ENCODE peak calls at places on chromosome 10, in six cellular contexts. H, X, P, U, E and W are unnamed samples.

GRCh38 chr10:122419890-122420623 is 34.4 kb upstream of the ARMS2 start:
- DNase-seq in P (no peak), X (peak), H (no peak), E (no peak), U (peak), W (no peak)

GRCh38 chr10:13056461-13057077 is 43.4 kb upstream of the OPTN start:
- DNase-seq in X (peak), E (peak), U (no peak), P (no peak), H (peak), W (peak)

GRCh38 chr10:28305551-28305950 is 2.7 kb upstream of the MPP7 start:
- DNase-seq in E (no peak), P (no peak), U (no peak), H (no peak), X (no peak), W (no peak)

GRCh38 chr10:77710759-77711682 is 73.4 kb upstream of the KCNMA1 start:
- DNase-seq in P (peak), X (peak), U (no peak), H (peak), E (peak), W (peak)

GRCh38 chr10:121926669-121927360 is 1.0 kb downstream of the ATE1 start:
- DNase-seq in E (peak), P (no peak), U (no peak), X (peak), H (no peak), W (no peak)

GRCh38 chr10:113450906-113451305 is 101.9 kb upstream of the HABP2 start:
- DNase-seq in U (no peak), X (no peak), H (no peak), E (no peak), P (no peak), W (no peak)

GRCh38 chr10:60905580-60905979 is 38.4 kb downstream of the RHOBTB1 start:
- DNase-seq in X (peak), U (no peak), H (no peak), P (no peak), E (no peak), W (no peak)

GRCh38 chr10:69202332-69202731 is 17.8 kb upstream of the HKDC1 start:
- DNase-seq in P (no peak), U (no peak), H (no peak), X (peak), E (no peak), W (no peak)

GRCh38 chr10:86003201-86003621 is 363.4 kb downstream of the GRID1 start:
- DNase-seq in U (no peak), H (no peak), E (no peak), P (no peak), X (no peak), W (no peak)

GRCh38 chr10:70751991-70752390 is 33.2 kb downstream of the TBATA start:
- DNase-seq in E (no peak), X (no peak), P (no peak), H (no peak), U (no peak), W (no peak)

GRCh38 chr10:11154809-11155208 is 137.1 kb downstream of the CELF2 start:
- DNase-seq in U (no peak), P (no peak), E (no peak), H (no peak), X (no peak), W (peak)

GRCh38 chr10:5811387-5811821 is 1.8 kb downstream of the GDI2 start:
- DNase-seq in P (no peak), E (peak), U (no peak), H (no peak), X (peak), W (peak)

GRCh38 chr10:84156009-84156408 is 16.7 kb downstream of the GHITM start:
- DNase-seq in E (no peak), X (no peak), H (no peak), P (no peak), U (no peak), W (no peak)

GRCh38 chr10:123149568-123150228 is 1.8 kb downstream of the HMX2 start:
- DNase-seq in P (no peak), H (no peak), E (no peak), U (no peak), X (peak), W (peak)

GRCh38 chr10:43230101-43230908 is 36.6 kb downstream of the RASGEF1A start:
- DNase-seq in U (no peak), E (no peak), P (no peak), X (no peak), H (peak), W (peak)

GRCh38 chr10:69965919-69966662 is 86.6 kb upstream of the MACROH2A2 start:
- DNase-seq in U (no peak), P (peak), E (no peak), X (peak), H (no peak), W (no peak)

GRCh38 chr10:58477122-58477521 is 35.5 kb upstream of the BICC1 start:
- DNase-seq in E (peak), H (no peak), X (peak), U (no peak), P (no peak), W (peak)

GRCh38 chr10:44947356-44948152 is 12.0 kb upstream of the RASSF4 start:
- DNase-seq in U (no peak), E (no peak), P (no peak), X (no peak), H (no peak), W (no peak)

GRCh38 chr10:118721005-118721876 is 33.5 kb downstream of the CACUL1 start:
- DNase-seq in H (peak), P (peak), E (peak), U (no peak), X (peak), W (peak)

GRCh38 chr10:1409359-1409750 is 328.0 kb downstream of the ADARB2 start:
- DNase-seq in E (no peak), H (no peak), X (no peak), U (no peak), P (peak), W (no peak)

GRCh38 chr10:88291289-88292184 is 291.6 kb downstream of the RNLS start:
- DNase-seq in X (no peak), P (no peak), H (no peak), E (no peak), U (no peak), W (peak)

GRCh38 chr10:114703377-114704125 is 45.5 kb upstream of the ABLIM1 start:
- DNase-seq in H (peak), E (peak), X (peak), U (no peak), P (no peak), W (peak)

GRCh38 chr10:80356563-80356999 is at the start of the genes DYDC1 and DYDC2:
- DNase-seq in P (peak), U (no peak), H (peak), X (peak), E (peak), W (peak)

GRCh38 chr10:100654835-100655759 is 90.3 kb upstream of the PAX2 start:
- DNase-seq in X (peak), E (peak), H (peak), U (no peak), P (no peak), W (peak)

GRCh38 chr10:23869548-23869947 is 339.4 kb upstream of the KIAA1217 start:
- DNase-seq in H (no peak), E (no peak), U (no peak), P (no peak), X (no peak), W (no peak)

GRCh38 chr10:63919576-63920279 is 398.5 kb downstream of the REEP3 start:
- DNase-seq in E (no peak), X (peak), U (no peak), H (no peak), P (no peak), W (no peak)

GRCh38 chr10:89327803-89328441 is at the start of gene IFIT3:
- DNase-seq in U (no peak), H (peak), X (peak), P (peak), E (peak), W (no peak)

GRCh38 chr10:112269266-112269665 is 13.9 kb upstream of the TECTB start:
- DNase-seq in X (no peak), U (no peak), E (no peak), H (no peak), P (no peak), W (no peak)

GRCh38 chr10:100565206-100565985 is 29.7 kb downstream of the HIF1AN start:
- DNase-seq in U (no peak), P (no peak), X (no peak), E (no peak), H (no peak), W (no peak)

GRCh38 chr10:69327463-69328345 is 49.4 kb downstream of the HK1 start:
- DNase-seq in U (no peak), P (peak), H (peak), X (peak), E (peak), W (no peak)

GRCh38 chr10:73522263-73522662 is 26.4 kb upstream of the PPP3CB start:
- DNase-seq in H (no peak), U (no peak), P (no peak), E (no peak), X (no peak), W (no peak)

GRCh38 chr10:89301721-89302445 is at the start of gene IFIT2:
- DNase-seq in E (peak), U (no peak), X (peak), P (peak), H (peak), W (no peak)

GRCh38 chr10:133257489-133258065 is 19.1 kb downstream of the ADAM8 start:
- DNase-seq in E (peak), X (peak), U (no peak), H (peak), P (peak), W (peak)
- H3K4me3 ChIP-seq in E (no peak), X (no peak), U (no peak), H (peak), P (peak), W (peak)

GRCh38 chr10:62056219-62056618 is 154.7 kb downstream of the ARID5B start:
- DNase-seq in H (no peak), E (no peak), U (no peak), X (no peak), P (no peak), W (no peak)

GRCh38 chr10:62054408-62054807 is 152.9 kb downstream of the ARID5B start:
- DNase-seq in E (no peak), H (no peak), X (no peak), U (no peak), P (no peak), W (no peak)

GRCh38 chr10:62052276-62052675 is 150.8 kb downstream of the ARID5B start:
- DNase-seq in U (no peak), H (no peak), X (no peak), E (no peak), P (no peak), W (no peak)

GRCh38 chr10:62054825-62055224 is 153.3 kb downstream of the ARID5B start:
- DNase-seq in E (no peak), U (no peak), H (no peak), X (no peak), P (no peak), W (no peak)

GRCh38 chr10:62053860-62054259 is 152.4 kb downstream of the ARID5B start:
- DNase-seq in E (no peak), H (no peak), P (no peak), U (no peak), X (no peak), W (no peak)
- H3K4me3 ChIP-seq in E (no peak), H (no peak), P (peak), U (no peak), X (no peak), W (no peak)

DNA sequence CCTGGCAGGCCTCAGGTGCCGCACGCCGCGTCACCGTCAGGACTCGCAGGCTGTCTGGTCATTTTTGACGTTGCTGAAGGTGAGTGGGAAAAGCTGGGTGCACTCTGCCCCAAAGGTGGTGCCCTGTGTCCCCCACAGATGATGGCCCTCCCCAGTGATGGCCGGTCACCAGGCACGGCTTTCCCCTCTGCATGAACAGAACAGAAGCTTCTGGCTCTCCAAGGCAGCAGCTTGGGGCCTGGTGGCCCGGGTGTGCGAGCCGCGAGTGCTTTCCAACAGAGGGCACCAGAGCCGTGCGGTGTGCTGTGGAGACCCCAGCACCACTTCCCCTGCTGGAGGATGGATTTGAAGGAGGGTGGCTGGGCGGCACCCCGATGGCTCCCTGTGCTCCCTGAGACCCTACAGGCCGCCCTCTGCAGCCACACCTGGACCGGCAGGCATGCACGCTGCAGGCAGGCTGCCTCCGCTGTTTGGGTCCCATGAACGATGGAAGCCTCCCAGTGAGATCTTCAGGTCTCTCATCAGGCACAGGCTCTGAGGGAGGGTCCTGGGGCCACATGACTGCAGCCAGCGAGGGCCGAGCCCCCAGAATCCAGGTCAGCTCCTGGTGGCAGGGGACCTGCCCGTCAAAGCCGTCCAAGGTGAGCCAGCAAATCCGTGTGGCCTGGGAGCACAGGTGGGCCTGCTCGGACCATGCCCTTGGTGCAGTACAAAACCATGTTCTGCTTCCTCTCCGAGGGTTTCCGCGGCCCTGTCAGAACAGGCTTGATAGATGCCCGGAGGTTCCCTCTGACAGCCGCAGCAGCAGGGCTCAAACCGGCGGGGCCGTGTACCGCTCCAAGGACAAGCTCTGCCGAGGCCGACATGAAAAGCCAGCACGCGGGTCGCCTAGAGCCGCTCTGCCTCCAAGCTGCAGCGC is 195.4 kb downstream of the EBF3 start:
- DNase-seq in H (peak), P (peak), U (no peak), X (no peak), E (peak), W (peak)
- H3K4me3 ChIP-seq in H (no peak), P (no peak), U (no peak), X (no peak), E (no peak), W (no peak)

DNA sequence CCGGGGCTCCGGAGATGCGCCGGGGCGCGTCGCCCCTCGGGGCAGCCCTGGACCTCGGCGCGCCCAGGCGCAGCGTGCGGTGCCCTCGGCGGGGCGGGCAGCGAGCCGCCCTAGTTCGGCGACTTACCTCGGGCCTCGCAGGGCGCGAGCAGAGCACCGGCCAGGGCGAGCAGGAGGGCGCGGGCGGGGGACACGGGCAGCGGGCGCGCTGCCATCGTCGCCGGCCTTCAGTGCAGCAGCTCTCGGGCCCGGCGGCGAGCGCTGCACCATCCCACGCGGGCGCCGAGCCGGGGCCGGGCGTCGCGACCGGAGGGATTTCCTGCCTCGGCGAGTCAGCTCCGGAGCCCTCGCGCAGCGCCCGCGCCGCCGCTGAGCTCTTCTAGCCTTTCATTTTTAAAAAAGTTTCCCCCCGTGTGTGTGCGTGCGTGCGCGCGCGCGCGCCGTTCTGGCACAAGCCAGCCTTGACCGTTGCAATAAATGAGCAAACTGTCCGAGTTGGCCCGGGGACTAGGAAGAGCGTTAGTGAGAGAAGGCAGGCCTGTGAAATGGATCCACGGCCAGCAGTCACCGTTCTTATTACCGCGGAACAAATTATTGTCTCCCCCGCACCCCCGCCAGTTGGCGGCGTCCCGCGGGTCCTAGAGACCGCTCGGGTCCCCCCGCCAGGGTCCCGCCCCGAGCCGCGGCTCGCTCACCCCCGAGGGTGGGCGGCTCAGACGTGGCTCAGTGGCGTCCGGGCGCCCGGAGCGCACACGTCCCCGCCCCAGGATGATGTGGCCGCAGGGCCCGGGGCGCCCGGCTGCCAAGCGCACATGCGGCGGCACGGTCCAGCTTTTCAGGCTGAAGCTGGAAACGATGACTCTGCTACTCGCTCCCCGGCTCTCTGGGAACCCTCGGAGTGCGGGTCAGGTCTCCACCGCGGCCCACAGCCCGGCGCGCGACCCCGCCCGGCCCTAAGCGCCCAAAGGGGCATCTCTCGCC is at the start of gene ADAM12:
- DNase-seq in E (peak), H (peak), X (peak), U (no peak), P (no peak), W (peak)
- H3K4me3 ChIP-seq in E (peak), H (peak), X (peak), U (peak), P (peak), W (peak)

DNA sequence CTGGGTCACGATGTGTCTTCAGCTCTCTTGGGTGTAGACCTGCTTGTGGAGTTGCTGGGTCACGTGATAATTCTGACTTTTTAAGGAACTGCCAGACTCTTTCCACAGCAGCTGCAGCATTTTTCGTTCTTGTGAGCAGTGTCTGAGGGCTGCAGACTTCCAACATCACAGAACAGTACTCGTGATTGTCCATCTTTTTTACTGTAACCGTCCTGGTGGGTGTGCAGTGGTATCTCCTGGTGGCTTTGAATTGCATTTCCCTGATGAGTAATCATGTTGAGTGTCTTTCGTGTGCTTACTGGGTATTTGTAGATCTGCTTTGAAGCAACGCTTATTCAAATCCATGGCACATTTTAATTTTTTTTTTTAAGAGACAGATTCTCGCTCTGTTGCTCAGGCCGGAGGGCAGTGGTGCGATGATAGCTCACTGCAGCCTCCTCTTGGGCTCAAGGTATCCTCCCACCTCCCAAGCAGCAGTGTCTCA is 22.7 kb downstream of the INPP5A start:
- DNase-seq in U (no peak), X (peak), E (no peak), P (no peak), H (no peak), W (no peak)
- H3K4me3 ChIP-seq in U (no peak), X (no peak), E (no peak), P (no peak), H (no peak), W (no peak)

GRCh38 chr10:48656928-48657327 is 27.7 kb upstream of the WDFY4 start:
- DNase-seq in U (no peak), P (no peak), H (no peak), E (no peak), X (no peak), W (no peak)
- H3K4me3 ChIP-seq in U (peak), P (no peak), H (peak), E (no peak), X (no peak), W (peak)

DNA sequence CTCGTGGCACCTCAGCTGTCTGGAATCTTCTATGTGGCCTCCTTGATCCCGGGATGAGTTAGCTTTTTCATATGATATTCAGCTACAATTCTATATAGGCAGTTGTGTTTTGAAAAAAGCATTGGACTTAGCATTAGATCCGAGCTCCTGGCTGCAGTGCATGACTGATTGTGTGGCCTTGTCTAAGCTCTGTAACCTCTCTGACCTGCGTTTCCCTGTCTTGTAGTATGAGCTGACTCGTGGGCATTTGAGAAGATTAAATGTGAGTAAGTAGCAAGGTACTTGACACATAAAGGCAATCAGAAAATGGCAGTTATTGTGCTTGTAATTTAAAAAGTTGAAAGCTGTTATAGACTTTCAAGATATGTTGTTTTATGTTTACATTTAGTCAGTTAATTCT is 85.9 kb downstream of the CCNY start:
- DNase-seq in H (no peak), E (no peak), U (no peak), X (no peak), P (no peak), W (peak)
- H3K4me3 ChIP-seq in H (no peak), E (no peak), U (no peak), X (no peak), P (no peak), W (no peak)

GRCh38 chr10:26857991-26858706 is 2.6 kb downstream of the ABI1 start:
- DNase-seq in U (no peak), X (no peak), P (no peak), E (peak), H (no peak), W (no peak)
- H3K4me3 ChIP-seq in U (peak), X (peak), P (peak), E (peak), H (no peak), W (peak)